ENCODE peak calls at places on chromosomes 12 and 14, in six cellular contexts. One of them, this sample, is unnamed.

GRCh38 chr12:54220092-54220557 is 31.3 kb upstream of the SMUG1 start:
- DNase-seq in fibroblast of the conjunctiva: peak
- DNase-seq in T follicular helper cell: peak
- DNase-seq in Right ventricle myocardium superior: peak
- DNase-seq in stimulated activated CD8-positive, alpha-beta memory T cell treated with anti-CD3 and anti-CD28 coated beads, Interleukin-15, amount 100 ng/mL, for 24 hours: no peak
- DNase-seq in mesendoderm: peak
- DNase-seq in this sample: peak

GRCh38 chr12:50401383-50402155 is 884 bp downstream of the LARP4 start:
- DNase-seq in T follicular helper cell: no peak
- DNase-seq in stimulated activated CD8-positive, alpha-beta memory T cell treated with anti-CD3 and anti-CD28 coated beads, Interleukin-15, amount 100 ng/mL, for 24 hours: no peak
- DNase-seq in fibroblast of the conjunctiva: peak
- DNase-seq in mesendoderm: peak
- DNase-seq in Right ventricle myocardium superior: no peak
- DNase-seq in this sample: peak

GRCh38 chr12:57868870-57869609 is 22.5 kb upstream of the CTDSP2 start:
- DNase-seq in stimulated activated CD8-positive, alpha-beta memory T cell treated with anti-CD3 and anti-CD28 coated beads, Interleukin-15, amount 100 ng/mL, for 24 hours: no peak
- DNase-seq in T follicular helper cell: no peak
- DNase-seq in Right ventricle myocardium superior: peak
- DNase-seq in mesendoderm: no peak
- DNase-seq in fibroblast of the conjunctiva: no peak
- DNase-seq in this sample: no peak

GRCh38 chr12:117043598-117043901 is 55.7 kb downstream of the TESC start:
- DNase-seq in stimulated activated CD8-positive, alpha-beta memory T cell treated with anti-CD3 and anti-CD28 coated beads, Interleukin-15, amount 100 ng/mL, for 24 hours: no peak
- DNase-seq in Right ventricle myocardium superior: no peak
- DNase-seq in mesendoderm: no peak
- DNase-seq in fibroblast of the conjunctiva: no peak
- DNase-seq in T follicular helper cell: no peak
- DNase-seq in this sample: no peak

GRCh38 chr12:108614639-108615038 is 16.8 kb upstream of the TMEM119 start:
- DNase-seq in fibroblast of the conjunctiva: no peak
- DNase-seq in mesendoderm: no peak
- DNase-seq in T follicular helper cell: no peak
- DNase-seq in Right ventricle myocardium superior: no peak
- DNase-seq in stimulated activated CD8-positive, alpha-beta memory T cell treated with anti-CD3 and anti-CD28 coated beads, Interleukin-15, amount 100 ng/mL, for 24 hours: no peak
- DNase-seq in this sample: no peak

GRCh38 chr14:23404331-23404900 is 3.7 kb downstream of the MYH6 start:
- DNase-seq in stimulated activated CD8-positive, alpha-beta memory T cell treated with anti-CD3 and anti-CD28 coated beads, Interleukin-15, amount 100 ng/mL, for 24 hours: no peak
- DNase-seq in fibroblast of the conjunctiva: no peak
- DNase-seq in Right ventricle myocardium superior: peak
- DNase-seq in mesendoderm: no peak
- DNase-seq in T follicular helper cell: no peak
- DNase-seq in this sample: no peak

GRCh38 chr14:72545411-72546311 is 348.2 kb downstream of the DPF3 start:
- DNase-seq in stimulated activated CD8-positive, alpha-beta memory T cell treated with anti-CD3 and anti-CD28 coated beads, Interleukin-15, amount 100 ng/mL, for 24 hours: no peak
- DNase-seq in T follicular helper cell: no peak
- DNase-seq in Right ventricle myocardium superior: no peak
- DNase-seq in fibroblast of the conjunctiva: no peak
- DNase-seq in mesendoderm: no peak
- DNase-seq in this sample: no peak

GRCh38 chr14:35829449-35829848 is 3.3 kb downstream of the BRMS1L start:
- DNase-seq in Right ventricle myocardium superior: no peak
- DNase-seq in mesendoderm: no peak
- DNase-seq in fibroblast of the conjunctiva: no peak
- DNase-seq in stimulated activated CD8-positive, alpha-beta memory T cell treated with anti-CD3 and anti-CD28 coated beads, Interleukin-15, amount 100 ng/mL, for 24 hours: no peak
- DNase-seq in T follicular helper cell: no peak
- DNase-seq in this sample: no peak

GRCh38 chr14:61566537-61567225 is 128.6 kb upstream of the HIF1A start:
- DNase-seq in Right ventricle myocardium superior: no peak
- DNase-seq in fibroblast of the conjunctiva: no peak
- DNase-seq in mesendoderm: no peak
- DNase-seq in stimulated activated CD8-positive, alpha-beta memory T cell treated with anti-CD3 and anti-CD28 coated beads, Interleukin-15, amount 100 ng/mL, for 24 hours: no peak
- DNase-seq in T follicular helper cell: no peak
- DNase-seq in this sample: no peak

GRCh38 chr12:4771960-4772566 is 51.9 kb downstream of the GALNT8 start:
- DNase-seq in mesendoderm: peak
- DNase-seq in fibroblast of the conjunctiva: no peak
- DNase-seq in stimulated activated CD8-positive, alpha-beta memory T cell treated with anti-CD3 and anti-CD28 coated beads, Interleukin-15, amount 100 ng/mL, for 24 hours: no peak
- DNase-seq in Right ventricle myocardium superior: no peak
- DNase-seq in T follicular helper cell: no peak
- DNase-seq in this sample: no peak

GRCh38 chr14:90760591-90761316 is 55.5 kb downstream of the TTC7B start:
- DNase-seq in Right ventricle myocardium superior: no peak
- DNase-seq in T follicular helper cell: no peak
- DNase-seq in fibroblast of the conjunctiva: peak
- DNase-seq in mesendoderm: peak
- DNase-seq in stimulated activated CD8-positive, alpha-beta memory T cell treated with anti-CD3 and anti-CD28 coated beads, Interleukin-15, amount 100 ng/mL, for 24 hours: no peak
- DNase-seq in this sample: peak

GRCh38 chr14:47269788-47270492 is 405.5 kb downstream of the MDGA2 start:
- DNase-seq in mesendoderm: no peak
- DNase-seq in Right ventricle myocardium superior: no peak
- DNase-seq in fibroblast of the conjunctiva: peak
- DNase-seq in stimulated activated CD8-positive, alpha-beta memory T cell treated with anti-CD3 and anti-CD28 coated beads, Interleukin-15, amount 100 ng/mL, for 24 hours: no peak
- DNase-seq in T follicular helper cell: no peak
- DNase-seq in this sample: peak

GRCh38 chr14:90785876-90786450 is 30.3 kb downstream of the TTC7B start:
- DNase-seq in stimulated activated CD8-positive, alpha-beta memory T cell treated with anti-CD3 and anti-CD28 coated beads, Interleukin-15, amount 100 ng/mL, for 24 hours: no peak
- DNase-seq in mesendoderm: no peak
- DNase-seq in T follicular helper cell: no peak
- DNase-seq in Right ventricle myocardium superior: no peak
- DNase-seq in fibroblast of the conjunctiva: no peak
- DNase-seq in this sample: no peak

GRCh38 chr12:49084438-49084837 is 10.2 kb downstream of the DHH start:
- DNase-seq in fibroblast of the conjunctiva: no peak
- DNase-seq in mesendoderm: no peak
- DNase-seq in Right ventricle myocardium superior: no peak
- DNase-seq in T follicular helper cell: no peak
- DNase-seq in stimulated activated CD8-positive, alpha-beta memory T cell treated with anti-CD3 and anti-CD28 coated beads, Interleukin-15, amount 100 ng/mL, for 24 hours: no peak
- DNase-seq in this sample: no peak

GRCh38 chr14:68363401-68363800 is 429.5 kb downstream of the ZFP36L1 start:
- DNase-seq in stimulated activated CD8-positive, alpha-beta memory T cell treated with anti-CD3 and anti-CD28 coated beads, Interleukin-15, amount 100 ng/mL, for 24 hours: no peak
- DNase-seq in fibroblast of the conjunctiva: no peak
- DNase-seq in Right ventricle myocardium superior: no peak
- DNase-seq in mesendoderm: peak
- DNase-seq in T follicular helper cell: no peak
- DNase-seq in this sample: no peak

GRCh38 chr14:40096968-40097367 is 664.7 kb upstream of the FBXO33 start:
- DNase-seq in stimulated activated CD8-positive, alpha-beta memory T cell treated with anti-CD3 and anti-CD28 coated beads, Interleukin-15, amount 100 ng/mL, for 24 hours: no peak
- DNase-seq in fibroblast of the conjunctiva: no peak
- DNase-seq in Right ventricle myocardium superior: no peak
- DNase-seq in mesendoderm: no peak
- DNase-seq in T follicular helper cell: no peak
- DNase-seq in this sample: no peak

GRCh38 chr12:115042341-115042740 is 358.4 kb upstream of the TBX3 start:
- DNase-seq in T follicular helper cell: no peak
- DNase-seq in Right ventricle myocardium superior: no peak
- DNase-seq in fibroblast of the conjunctiva: no peak
- DNase-seq in mesendoderm: no peak
- DNase-seq in stimulated activated CD8-positive, alpha-beta memory T cell treated with anti-CD3 and anti-CD28 coated beads, Interleukin-15, amount 100 ng/mL, for 24 hours: no peak
- DNase-seq in this sample: no peak

GRCh38 chr12:19397534-19397933 is 41.8 kb upstream of the AEBP2 start:
- DNase-seq in mesendoderm: no peak
- DNase-seq in T follicular helper cell: no peak
- DNase-seq in stimulated activated CD8-positive, alpha-beta memory T cell treated with anti-CD3 and anti-CD28 coated beads, Interleukin-15, amount 100 ng/mL, for 24 hours: no peak
- DNase-seq in fibroblast of the conjunctiva: no peak
- DNase-seq in Right ventricle myocardium superior: no peak
- DNase-seq in this sample: no peak

GRCh38 chr14:105068818-105069217 is 3.6 kb upstream of the GPR132 start:
- DNase-seq in mesendoderm: no peak
- DNase-seq in T follicular helper cell: no peak
- DNase-seq in fibroblast of the conjunctiva: no peak
- DNase-seq in stimulated activated CD8-positive, alpha-beta memory T cell treated with anti-CD3 and anti-CD28 coated beads, Interleukin-15, amount 100 ng/mL, for 24 hours: no peak
- DNase-seq in Right ventricle myocardium superior: peak
- DNase-seq in this sample: no peak

GRCh38 chr12:95608252-95609033 is 57.2 kb upstream of the USP44 start:
- DNase-seq in T follicular helper cell: no peak
- DNase-seq in mesendoderm: no peak
- DNase-seq in Right ventricle myocardium superior: peak
- DNase-seq in stimulated activated CD8-positive, alpha-beta memory T cell treated with anti-CD3 and anti-CD28 coated beads, Interleukin-15, amount 100 ng/mL, for 24 hours: no peak
- DNase-seq in fibroblast of the conjunctiva: peak
- DNase-seq in this sample: no peak

GRCh38 chr12:57765003-57765697 is 1.7 kb downstream of the CYP27B1 start:
- DNase-seq in mesendoderm: peak
- DNase-seq in Right ventricle myocardium superior: no peak
- DNase-seq in T follicular helper cell: no peak
- DNase-seq in fibroblast of the conjunctiva: no peak
- DNase-seq in stimulated activated CD8-positive, alpha-beta memory T cell treated with anti-CD3 and anti-CD28 coated beads, Interleukin-15, amount 100 ng/mL, for 24 hours: no peak
- DNase-seq in this sample: no peak

GRCh38 chr14:91872011-91872476 is 4.7 kb upstream of the TC2N start:
- DNase-seq in mesendoderm: no peak
- DNase-seq in fibroblast of the conjunctiva: peak
- DNase-seq in stimulated activated CD8-positive, alpha-beta memory T cell treated with anti-CD3 and anti-CD28 coated beads, Interleukin-15, amount 100 ng/mL, for 24 hours: no peak
- DNase-seq in T follicular helper cell: peak
- DNase-seq in Right ventricle myocardium superior: peak
- DNase-seq in this sample: no peak

GRCh38 chr14:20772650-20773049 is 4.4 kb downstream of the EDDM3B start:
- DNase-seq in mesendoderm: peak
- DNase-seq in Right ventricle myocardium superior: no peak
- DNase-seq in T follicular helper cell: no peak
- DNase-seq in stimulated activated CD8-positive, alpha-beta memory T cell treated with anti-CD3 and anti-CD28 coated beads, Interleukin-15, amount 100 ng/mL, for 24 hours: no peak
- DNase-seq in fibroblast of the conjunctiva: no peak
- DNase-seq in this sample: no peak

GRCh38 chr12:14332482-14332881 is 33.0 kb upstream of the ATF7IP start:
- DNase-seq in Right ventricle myocardium superior: no peak
- DNase-seq in stimulated activated CD8-positive, alpha-beta memory T cell treated with anti-CD3 and anti-CD28 coated beads, Interleukin-15, amount 100 ng/mL, for 24 hours: no peak
- DNase-seq in mesendoderm: no peak
- DNase-seq in T follicular helper cell: no peak
- DNase-seq in fibroblast of the conjunctiva: no peak
- DNase-seq in this sample: no peak

GRCh38 chr14:81589381-81590065 is 55.9 kb upstream of the SEL1L start:
- DNase-seq in mesendoderm: no peak
- DNase-seq in Right ventricle myocardium superior: no peak
- DNase-seq in T follicular helper cell: no peak
- DNase-seq in stimulated activated CD8-positive, alpha-beta memory T cell treated with anti-CD3 and anti-CD28 coated beads, Interleukin-15, amount 100 ng/mL, for 24 hours: no peak
- DNase-seq in fibroblast of the conjunctiva: no peak
- DNase-seq in this sample: no peak

GRCh38 chr12:104736307-104736706 is 221.8 kb downstream of the SLC41A2 start:
- DNase-seq in stimulated activated CD8-positive, alpha-beta memory T cell treated with anti-CD3 and anti-CD28 coated beads, Interleukin-15, amount 100 ng/mL, for 24 hours: no peak
- DNase-seq in fibroblast of the conjunctiva: peak
- DNase-seq in T follicular helper cell: no peak
- DNase-seq in Right ventricle myocardium superior: no peak
- DNase-seq in mesendoderm: no peak
- DNase-seq in this sample: no peak

GRCh38 chr14:84312551-84312950 is 1217.4 kb upstream of the FLRT2 start:
- DNase-seq in stimulated activated CD8-positive, alpha-beta memory T cell treated with anti-CD3 and anti-CD28 coated beads, Interleukin-15, amount 100 ng/mL, for 24 hours: no peak
- DNase-seq in fibroblast of the conjunctiva: no peak
- DNase-seq in mesendoderm: no peak
- DNase-seq in Right ventricle myocardium superior: no peak
- DNase-seq in T follicular helper cell: no peak
- DNase-seq in this sample: no peak

GRCh38 chr12:60191676-60192359 is 596.0 kb downstream of the SLC16A7 start:
- DNase-seq in T follicular helper cell: no peak
- DNase-seq in mesendoderm: no peak
- DNase-seq in stimulated activated CD8-positive, alpha-beta memory T cell treated with anti-CD3 and anti-CD28 coated beads, Interleukin-15, amount 100 ng/mL, for 24 hours: no peak
- DNase-seq in fibroblast of the conjunctiva: no peak
- DNase-seq in Right ventricle myocardium superior: no peak
- DNase-seq in this sample: no peak

This sample was measured in LoVo.